ENCODE peak calls at places on chromosomes 6 and 20, in four cellular contexts. N, U, I and Q are unnamed samples.

GRCh38 chr6:42123379-42124103 is 18.9 kb downstream of the C6orf132 start:
- DNase-seq in N (no peak), U (no peak), I (no peak), Q (no peak)

GRCh38 chr6:76634695-76635094 is 562.2 kb upstream of the IMPG1 start:
- DNase-seq in N (no peak), U (no peak), I (no peak), Q (no peak)

GRCh38 chr6:77834591-77834996 is 181.8 kb downstream of the MEI4 start:
- DNase-seq in N (no peak), U (no peak), I (no peak), Q (no peak)

GRCh38 chr6:143236151-143236788 is 175.6 kb downstream of the AIG1 start:
- DNase-seq in N (peak), U (no peak), I (peak), Q (no peak)

GRCh38 chr20:48131581-48131980 is 346.3 kb upstream of the SULF2 start:
- DNase-seq in N (no peak), U (no peak), I (no peak), Q (no peak)

GRCh38 chr20:61533231-61533631 is 281.2 kb downstream of the CDH4 start:
- DNase-seq in N (no peak), U (no peak), I (no peak), Q (no peak)

GRCh38 chr6:143742070-143742954 is 64.5 kb downstream of the PHACTR2 start:
- DNase-seq in N (no peak), U (no peak), I (no peak), Q (no peak)

GRCh38 chr20:23126281-23127061 is 40.3 kb upstream of the CD93 start:
- DNase-seq in N (no peak), U (peak), I (no peak), Q (no peak)

GRCh38 chr6:7137335-7138106 is 29.8 kb downstream of the RREB1 start:
- DNase-seq in N (peak), U (peak), I (no peak), Q (peak)

GRCh38 chr6:147192278-147192911 is 11.8 kb upstream of the STXBP5 start:
- DNase-seq in N (no peak), U (no peak), I (no peak), Q (no peak)

GRCh38 chr20:1489764-1490436 is 1.3 kb downstream of the SIRPB2 start:
- DNase-seq in N (no peak), U (peak), I (no peak), Q (no peak)

GRCh38 chr6:139133272-139133671 is 1.6 kb upstream of the HECA start:
- DNase-seq in N (no peak), U (no peak), I (no peak), Q (no peak)

GRCh38 chr6:134640229-134640628 is 309.7 kb downstream of the ALDH8A1 start:
- DNase-seq in N (no peak), U (no peak), I (no peak), Q (no peak)

GRCh38 chr6:170292778-170293164 is 1.9 kb upstream of the DLL1 start:
- DNase-seq in N (peak), U (peak), I (no peak), Q (no peak)

GRCh38 chr6:45709834-45710233 is 305.8 kb downstream of the CLIC5 start:
- DNase-seq in N (no peak), U (no peak), I (no peak), Q (no peak)

GRCh38 chr6:15434263-15434662 is 188.4 kb downstream of the JARID2 start:
- DNase-seq in N (no peak), U (no peak), I (no peak), Q (no peak)

GRCh38 chr6:163529605-163530004 is 115.1 kb downstream of the QKI start:
- DNase-seq in N (no peak), U (no peak), I (no peak), Q (no peak)

GRCh38 chr20:24086121-24086520 is 97.5 kb upstream of the GGTLC1 start:
- DNase-seq in N (no peak), U (no peak), I (no peak), Q (no peak)

GRCh38 chr20:57527728-57528127 is 2.8 kb upstream of the CTCFL start:
- DNase-seq in N (no peak), U (no peak), I (no peak), Q (no peak)

GRCh38 chr20:23820493-23820892 is 6.0 kb downstream of the CST2 start:
- DNase-seq in N (no peak), U (no peak), I (no peak), Q (no peak)

GRCh38 chr6:108168980-108169800 is 3.4 kb downstream of the NR2E1 start:
- DNase-seq in N (peak), U (no peak), I (no peak), Q (no peak)

GRCh38 chr6:103405321-103405720 is 1454.4 kb downstream of the HACE1 start:
- DNase-seq in N (no peak), U (no peak), I (no peak), Q (no peak)

GRCh38 chr6:163314791-163315404 is 99.6 kb upstream of the QKI start:
- DNase-seq in N (no peak), U (no peak), I (no peak), Q (no peak)

GRCh38 chr20:1876217-1876921 is 18.8 kb upstream of the SIRPA start:
- DNase-seq in N (no peak), U (no peak), I (no peak), Q (no peak)

GRCh38 chr6:6665505-6665904 is 77.0 kb downstream of the LY86 start:
- DNase-seq in N (peak), U (no peak), I (no peak), Q (no peak)

GRCh38 chr6:134117409-134117808 is 65.0 kb upstream of the SLC2A12 start:
- DNase-seq in N (peak), U (no peak), I (no peak), Q (no peak)

GRCh38 chr6:20724443-20724842 is 190.2 kb downstream of the CDKAL1 start:
- DNase-seq in N (no peak), U (no peak), I (no peak), Q (no peak)

GRCh38 chr6:88013015-88013414 is 34.6 kb upstream of the SPACA1 start:
- DNase-seq in N (no peak), U (no peak), I (no peak), Q (no peak)

GRCh38 chr6:36739947-36740817 is 42.6 kb downstream of the RAB44 start:
- DNase-seq in N (no peak), U (no peak), I (no peak), Q (no peak)

GRCh38 chr20:3406481-3407425 is 716 bp downstream of the DNAAF9 start:
- DNase-seq in N (peak), U (peak), I (no peak), Q (no peak)

GRCh38 chr6:169168706-169169105 is 84.9 kb downstream of the THBS2 start:
- DNase-seq in N (peak), U (no peak), I (no peak), Q (no peak)